ENCODE peak calls at places on chromosomes 13 and 19, in nine cellular contexts. D, K, G, Z, L, Q, F, Y and U are unnamed samples.

GRCh38 chr19:16064209-16064889 is 11.9 kb upstream of the TPM4 start:
- DNase-seq in D (no peak), K (no peak), G (no peak), Z (no peak), L (no peak), Q (no peak), F (no peak), Y (no peak), U (no peak)

GRCh38 chr13:99199541-99200432 is 867 bp upstream of the UBAC2 start:
- DNase-seq in D (no peak), K (no peak), G (no peak), Z (no peak), L (no peak), Q (peak), F (no peak), Y (no peak), U (no peak)

GRCh38 chr13:85864963-85865530 is 65.8 kb upstream of the SLITRK6 start:
- DNase-seq in D (peak), K (no peak), G (peak), Z (peak), L (no peak), Q (peak), F (no peak), Y (peak), U (no peak)

GRCh38 chr19:5228932-5229777 is 111.5 kb downstream of the PTPRS start:
- DNase-seq in D (no peak), K (no peak), G (no peak), Z (no peak), L (no peak), Q (peak), F (no peak), Y (no peak), U (no peak)

GRCh38 chr19:6126335-6126974 is 9.0 kb upstream of the ACSBG2 start:
- DNase-seq in D (peak), K (no peak), G (no peak), Z (peak), L (no peak), Q (peak), F (no peak), Y (no peak), U (no peak)

GRCh38 chr13:32781906-32782305 is 195.7 kb downstream of the PDS5B start:
- DNase-seq in D (no peak), K (no peak), G (no peak), Z (no peak), L (no peak), Q (no peak), F (no peak), Y (no peak), U (no peak)

GRCh38 chr19:45607071-45608029 is 5.3 kb upstream of the GPR4 start:
- DNase-seq in D (peak), K (peak), G (peak), Z (peak), L (peak), Q (peak), F (peak), Y (peak), U (peak)

GRCh38 chr13:111396457-111396856 is 76.0 kb downstream of the TEX29 start:
- DNase-seq in D (no peak), K (no peak), G (no peak), Z (peak), L (no peak), Q (no peak), F (no peak), Y (no peak), U (no peak)

GRCh38 chr13:44188257-44188656 is 185.4 kb upstream of the SERP2 start:
- DNase-seq in D (no peak), K (no peak), G (no peak), Z (no peak), L (no peak), Q (peak), F (no peak), Y (no peak), U (no peak)

GRCh38 chr13:33882804-33883203 is 64.9 kb downstream of the RFC3 start:
- DNase-seq in D (no peak), K (no peak), G (no peak), Z (no peak), L (no peak), Q (no peak), F (no peak), Y (no peak), U (no peak)

GRCh38 chr19:55384576-55385235 is 614 bp upstream of the TMEM238 start:
- DNase-seq in D (no peak), K (no peak), G (no peak), Z (no peak), L (no peak), Q (no peak), F (no peak), Y (no peak), U (no peak)

GRCh38 chr19:4709440-4710280 is 14.0 kb downstream of the DPP9 start:
- DNase-seq in D (no peak), K (peak), G (no peak), Z (no peak), L (no peak), Q (no peak), F (no peak), Y (no peak), U (no peak)

GRCh38 chr13:95660981-95661581 is 15.9 kb upstream of the DNAJC3 start:
- DNase-seq in D (peak), K (no peak), G (peak), Z (no peak), L (no peak), Q (peak), F (no peak), Y (no peak), U (no peak)

DNA sequence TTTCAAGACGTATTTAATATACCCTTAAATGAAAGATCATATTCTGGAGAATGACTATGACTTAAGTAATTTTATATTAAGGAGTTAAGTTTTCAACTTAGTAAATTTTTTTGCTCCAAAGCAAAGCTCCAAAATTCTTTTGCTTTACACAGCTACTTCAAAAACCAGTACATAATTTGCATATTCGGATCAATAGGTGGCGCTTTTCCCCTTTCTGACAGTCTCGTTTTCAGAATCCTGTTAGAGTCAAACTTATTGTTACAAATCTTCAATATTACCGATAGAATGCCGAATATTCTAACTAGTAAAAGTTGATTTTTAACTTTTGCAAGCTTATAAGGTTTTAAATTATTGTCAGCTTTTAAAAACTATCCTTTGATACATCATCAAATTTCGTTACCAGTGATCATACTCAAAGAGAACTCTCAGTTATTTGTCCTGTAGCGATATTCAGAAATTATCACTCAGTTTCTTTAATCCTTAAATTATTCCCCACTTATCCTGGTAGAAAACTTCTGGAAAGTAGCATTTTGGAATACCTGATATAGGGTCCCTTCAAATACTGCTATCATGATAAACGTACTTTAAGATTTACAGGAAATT is 852.7 kb upstream of the KLHL1 start:
- DNase-seq in D (peak), K (no peak), G (peak), Z (no peak), L (no peak), Q (peak), F (no peak), Y (no peak), U (no peak)
- TF ChIP-seq CTCF in D (peak), K (peak), G (peak), Z (peak), L (no peak), Q (peak), F (peak), Y (no peak), U (peak)

GRCh38 chr19:794989-795658 is 2.1 kb upstream of the PTBP1 start:
- DNase-seq in D (no peak), K (peak), G (peak), Z (peak), L (no peak), Q (no peak), F (no peak), Y (no peak), U (no peak)

GRCh38 chr19:795691-796581 is 1.3 kb upstream of the PTBP1 start:
- DNase-seq in D (no peak), K (no peak), G (no peak), Z (peak), L (no peak), Q (no peak), F (no peak), Y (no peak), U (no peak)

GRCh38 chr19:797528-798414 is 519 bp downstream of the PTBP1 start:
- DNase-seq in D (peak), K (peak), G (peak), Z (peak), L (no peak), Q (peak), F (peak), Y (peak), U (peak)

GRCh38 chr19:798415-799075 is 1.3 kb downstream of the PTBP1 start:
- DNase-seq in D (no peak), K (no peak), G (no peak), Z (no peak), L (no peak), Q (no peak), F (no peak), Y (no peak), U (no peak)

DNA sequence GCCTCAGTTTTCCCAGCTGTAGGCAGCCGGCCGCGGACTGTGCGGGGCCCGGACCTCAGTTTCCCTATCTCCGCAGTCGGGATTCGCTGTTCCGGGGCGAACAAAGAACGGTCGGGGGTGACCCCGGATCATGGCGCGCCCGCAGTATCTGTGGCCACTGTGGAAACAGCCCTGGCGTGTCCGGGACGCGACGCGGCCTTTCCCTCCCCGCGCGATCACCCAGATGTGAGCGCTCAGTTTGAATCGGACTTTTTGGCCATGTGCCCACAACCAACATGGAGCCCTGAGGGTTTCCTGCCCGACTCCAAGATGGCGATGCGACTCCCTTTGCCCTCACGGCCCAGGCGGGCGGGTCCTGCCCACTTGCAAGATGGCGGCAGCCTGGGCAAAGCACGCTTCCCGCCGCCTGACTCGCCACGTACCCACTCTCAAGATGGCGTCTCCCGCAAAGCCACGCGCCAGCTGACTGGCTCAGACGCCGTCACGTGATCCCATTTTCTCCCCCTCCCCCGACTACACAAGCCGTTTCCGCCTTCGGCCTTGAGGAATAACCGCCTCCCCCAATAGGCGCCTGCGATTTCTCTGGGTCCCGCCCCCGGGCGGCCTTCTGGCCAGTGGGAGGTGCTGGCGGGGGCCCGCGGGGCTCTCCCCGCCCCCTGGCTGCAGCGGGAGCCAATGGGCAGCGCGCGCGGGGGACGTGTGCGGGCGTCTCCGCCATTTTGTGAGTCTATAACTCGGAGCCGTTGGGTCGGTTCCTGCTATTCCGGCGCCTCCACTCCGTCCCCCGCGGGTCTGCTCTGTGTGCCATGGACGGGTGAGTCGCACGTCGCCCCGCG is at the start of gene PTBP1:
- DNase-seq in D (peak), K (peak), G (peak), Z (peak), L (peak), Q (peak), F (peak), Y (peak), U (peak)
- TF ChIP-seq CTCF in D (no peak), K (no peak), G (peak), Z (no peak), L (no peak), Q (no peak), F (peak), Y (no peak), U (peak)

DNA sequence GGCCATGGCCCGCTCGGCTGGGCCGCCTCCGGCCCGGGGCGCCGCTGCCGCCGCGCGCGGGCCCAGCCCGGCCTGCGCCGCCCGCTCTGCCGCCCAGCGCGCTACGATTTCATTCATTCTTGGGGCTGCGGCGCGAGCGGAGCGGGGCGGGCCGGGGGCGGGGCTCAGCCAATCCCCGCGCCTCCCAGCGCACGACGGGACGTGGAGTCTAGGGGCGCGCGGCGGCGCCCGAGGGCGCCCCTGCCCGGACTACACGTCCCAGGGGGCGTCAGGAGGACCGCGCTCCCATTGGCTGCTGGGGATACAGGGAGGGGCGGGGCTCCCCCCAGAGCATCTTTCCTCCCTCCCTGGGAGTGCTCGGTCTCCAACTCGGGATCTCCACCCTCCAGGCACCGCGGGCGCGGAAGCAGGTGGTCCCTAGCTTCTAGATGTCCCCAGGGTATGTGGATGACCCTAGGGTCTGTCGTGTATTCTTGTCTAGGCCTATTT is 5.6 kb upstream of the DPF1 start:
- DNase-seq in D (peak), K (peak), G (peak), Z (peak), L (no peak), Q (peak), F (peak), Y (peak), U (peak)
- TF ChIP-seq CTCF in D (peak), K (no peak), G (no peak), Z (no peak), L (no peak), Q (no peak), F (no peak), Y (no peak), U (no peak)

GRCh38 chr13:38868399-38868798 is 122.2 kb downstream of the STOML3 start:
- DNase-seq in D (no peak), K (no peak), G (no peak), Z (no peak), L (no peak), Q (no peak), F (no peak), Y (no peak), U (no peak)

GRCh38 chr13:38875186-38875875 is 115.3 kb downstream of the STOML3 start:
- DNase-seq in D (no peak), K (no peak), G (no peak), Z (no peak), L (no peak), Q (no peak), F (no peak), Y (no peak), U (no peak)

GRCh38 chr13:38872693-38873092 is 117.9 kb downstream of the STOML3 start:
- DNase-seq in D (peak), K (peak), G (peak), Z (peak), L (no peak), Q (peak), F (no peak), Y (peak), U (no peak)

GRCh38 chr13:38868870-38869269 is 121.8 kb downstream of the STOML3 start:
- DNase-seq in D (no peak), K (no peak), G (no peak), Z (no peak), L (no peak), Q (no peak), F (no peak), Y (no peak), U (no peak)

DNA sequence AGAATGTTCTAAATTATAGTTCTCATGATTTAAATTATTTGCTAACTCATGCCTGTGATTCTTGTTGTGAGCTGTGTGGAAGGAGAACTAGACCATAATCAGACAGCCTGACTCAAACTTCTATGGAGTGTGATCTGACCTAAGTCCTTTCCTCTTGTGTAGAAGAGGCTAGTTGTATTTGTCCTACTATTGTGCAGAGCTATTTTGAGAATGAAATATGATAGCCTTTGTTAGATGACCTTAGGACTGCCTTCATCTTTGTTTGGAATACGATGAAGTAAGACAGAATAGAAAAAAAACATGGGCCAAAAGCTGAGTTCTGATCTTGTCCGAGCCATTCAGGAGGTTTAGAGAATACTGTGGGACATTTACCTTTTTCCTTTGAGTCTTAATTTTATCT is 119.4 kb downstream of the STOML3 start:
- DNase-seq in D (no peak), K (no peak), G (no peak), Z (no peak), L (no peak), Q (no peak), F (no peak), Y (no peak), U (no peak)
- TF ChIP-seq CTCF in D (no peak), K (no peak), G (no peak), Z (no peak), L (no peak), Q (no peak), F (no peak), Y (no peak), U (no peak)

GRCh38 chr19:860481-861098 is 1.1 kb downstream of the CFD start:
- DNase-seq in D (peak), K (peak), G (peak), Z (no peak), L (no peak), Q (peak), F (peak), Y (peak), U (no peak)
- TF ChIP-seq CTCF in D (peak), K (no peak), G (no peak), Z (peak), L (no peak), Q (no peak), F (peak), Y (no peak), U (no peak)

DNA sequence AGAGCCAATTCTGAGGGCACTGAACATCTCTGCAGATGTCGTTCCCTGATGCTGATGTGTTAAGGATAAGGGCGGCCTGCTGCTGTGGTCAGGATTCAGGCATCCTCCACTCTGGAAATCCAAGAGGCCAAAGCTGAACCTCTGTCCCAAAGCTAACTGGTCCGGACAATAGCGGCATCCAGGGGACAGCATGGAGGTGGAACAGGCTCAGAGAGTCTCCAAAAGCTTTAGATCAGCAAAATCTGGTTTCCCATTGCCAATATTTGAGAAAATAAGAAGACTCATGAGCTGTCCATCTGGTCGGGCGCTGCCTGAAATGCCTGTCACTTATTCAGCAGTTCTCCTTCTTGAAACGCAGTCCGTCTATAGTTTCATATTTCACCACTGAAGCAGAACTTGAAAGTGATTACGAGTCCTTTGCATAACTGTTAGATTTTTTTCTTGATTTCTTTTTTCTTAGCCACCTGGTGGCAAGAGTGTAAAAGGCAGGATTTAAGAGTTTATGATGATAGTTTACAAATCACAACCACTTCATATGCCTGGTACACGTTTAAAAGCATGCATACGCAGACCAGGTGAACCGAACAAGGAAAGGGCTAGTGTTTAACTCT is 45.9 kb downstream of the GGACT start:
- DNase-seq in D (no peak), K (no peak), G (no peak), Z (peak), L (no peak), Q (peak), F (no peak), Y (no peak), U (peak)
- TF ChIP-seq CTCF in D (peak), K (peak), G (peak), Z (peak), L (no peak), Q (peak), F (peak), Y (peak), U (peak)

GRCh38 chr13:112699318-112699918 is 9.6 kb downstream of the ATP11A start:
- DNase-seq in D (no peak), K (peak), G (no peak), Z (peak), L (no peak), Q (no peak), F (no peak), Y (peak), U (no peak)
- TF ChIP-seq CTCF in D (no peak), K (no peak), G (no peak), Z (no peak), L (no peak), Q (no peak), F (no peak), Y (no peak), U (no peak)

DNA sequence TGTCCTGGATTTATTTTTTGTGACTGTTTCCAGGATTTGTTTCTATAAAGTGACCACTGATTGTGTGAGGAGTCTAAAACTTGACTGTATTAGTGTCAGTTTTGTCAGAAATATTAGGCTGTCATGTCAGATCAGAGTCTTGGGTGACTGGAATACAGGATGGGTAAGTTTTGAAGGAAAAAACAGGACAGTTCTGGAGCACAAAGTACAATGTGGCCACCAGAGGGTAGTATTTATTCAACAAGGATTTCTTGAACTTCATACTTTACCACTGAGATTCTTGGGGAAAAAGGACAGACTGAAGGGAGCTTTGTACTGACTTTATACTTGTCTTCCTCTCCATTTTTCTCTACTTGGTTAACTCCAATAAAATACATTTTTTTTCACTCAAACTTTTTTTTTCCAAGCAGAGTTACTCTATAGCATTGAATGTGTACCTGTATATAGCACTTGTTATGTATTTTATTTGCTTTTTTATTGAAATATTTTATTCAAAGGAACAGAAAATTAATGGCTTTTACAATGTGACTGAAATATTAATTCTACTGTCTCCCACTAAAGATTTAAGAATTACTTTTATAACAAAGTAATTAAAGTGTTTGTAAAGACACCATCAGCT is 51.1 kb downstream of the LMO7 start:
- DNase-seq in D (no peak), K (no peak), G (peak), Z (no peak), L (no peak), Q (peak), F (no peak), Y (no peak), U (no peak)
- TF ChIP-seq CTCF in D (no peak), K (peak), G (peak), Z (peak), L (no peak), Q (peak), F (peak), Y (peak), U (peak)